ENCODE peak calls at places on chromosomes 12 and 14, in eight cellular contexts. E, U, J, B, L, K, C and I are unnamed samples.

GRCh38 chr14:69387311-69387710 is 10.8 kb downstream of the ERH start:
- DNase-seq in L (no peak), U (no peak), B (no peak), K (no peak), J (no peak), E (no peak), C (no peak), I (no peak)

GRCh38 chr14:25904446-25904845 is 693.4 kb downstream of the NOVA1 start:
- DNase-seq in L (no peak), B (no peak), E (no peak), U (no peak), C (no peak), K (no peak), J (no peak), I (no peak)

GRCh38 chr12:46521145-46521544 is 148.6 kb upstream of the SLC38A2 start:
- DNase-seq in C (no peak), K (no peak), B (no peak), U (no peak), J (no peak), L (no peak), E (no peak), I (no peak)

GRCh38 chr12:13209279-13210021 is 12.9 kb downstream of the EMP1 start:
- DNase-seq in U (no peak), K (no peak), L (no peak), B (no peak), J (no peak), C (no peak), E (no peak), I (no peak)

GRCh38 chr12:66438601-66439000 is 136.3 kb downstream of the HELB start:
- DNase-seq in L (peak), E (no peak), K (no peak), C (no peak), B (no peak), U (no peak), J (no peak), I (no peak)

GRCh38 chr12:62785941-62786559 is 148.9 kb downstream of the PPM1H start:
- DNase-seq in E (no peak), J (no peak), C (no peak), K (no peak), B (no peak), U (peak), L (peak), I (no peak)

GRCh38 chr12:49868449-49868848 is 25.5 kb upstream of the BCDIN3D start:
- DNase-seq in J (peak), E (no peak), L (no peak), K (no peak), C (no peak), B (no peak), U (no peak), I (no peak)

GRCh38 chr14:88785911-88786310 is 6.8 kb downstream of the EML5 start:
- DNase-seq in K (no peak), E (no peak), J (no peak), U (no peak), C (no peak), B (no peak), L (no peak), I (no peak)

GRCh38 chr14:63342381-63342780 is 23.6 kb upstream of the GPHB5 start:
- DNase-seq in U (no peak), K (no peak), B (no peak), J (no peak), E (no peak), L (peak), C (no peak), I (no peak)

GRCh38 chr12:19688489-19688888 is 249.2 kb downstream of the AEBP2 start:
- DNase-seq in B (no peak), U (no peak), J (no peak), L (no peak), C (no peak), K (no peak), E (no peak), I (no peak)

GRCh38 chr12:119547016-119547415 is 46.6 kb upstream of the TMEM233 start:
- DNase-seq in B (no peak), J (no peak), C (no peak), K (no peak), U (no peak), E (no peak), L (no peak), I (no peak)

GRCh38 chr12:48680861-48681260 is 1.2 kb downstream of the KANSL2 start:
- DNase-seq in L (no peak), K (no peak), C (no peak), E (no peak), U (no peak), J (no peak), B (no peak), I (no peak)

GRCh38 chr14:21317433-21317832 is 37.5 kb downstream of the RPGRIP1 start:
- DNase-seq in C (no peak), U (no peak), L (no peak), E (no peak), B (no peak), J (no peak), K (no peak), I (no peak)

GRCh38 chr12:108170164-108170563 is 41.1 kb downstream of the WSCD2 start:
- DNase-seq in K (no peak), J (no peak), L (no peak), C (no peak), B (no peak), E (no peak), U (no peak), I (no peak)

GRCh38 chr14:89767861-89768268 is 186.7 kb downstream of the EFCAB11 start:
- DNase-seq in C (peak), K (peak), U (no peak), E (peak), J (peak), B (no peak), L (peak), I (no peak)

GRCh38 chr12:111426341-111427185 is 20.8 kb downstream of the SH2B3 start:
- DNase-seq in J (no peak), C (no peak), L (no peak), U (no peak), B (no peak), K (no peak), E (no peak), I (no peak)

GRCh38 chr14:32711103-32711680 is 227.5 kb upstream of the NPAS3 start:
- DNase-seq in E (peak), C (no peak), B (no peak), L (peak), K (peak), U (peak), J (peak), I (no peak)

GRCh38 chr14:81143793-81144192 is 77.0 kb downstream of the GTF2A1 start:
- DNase-seq in B (no peak), L (no peak), U (no peak), J (no peak), C (no peak), K (no peak), E (no peak), I (no peak)

GRCh38 chr12:23504043-23504442 is 445.4 kb downstream of the SOX5 start:
- DNase-seq in J (no peak), K (no peak), C (no peak), B (no peak), L (no peak), U (no peak), E (no peak), I (no peak)
- TF ChIP-seq CTCF in J (no peak), K (no peak), C (no peak), B (no peak), L (no peak), U (no peak), E (no peak), I (no peak)

DNA sequence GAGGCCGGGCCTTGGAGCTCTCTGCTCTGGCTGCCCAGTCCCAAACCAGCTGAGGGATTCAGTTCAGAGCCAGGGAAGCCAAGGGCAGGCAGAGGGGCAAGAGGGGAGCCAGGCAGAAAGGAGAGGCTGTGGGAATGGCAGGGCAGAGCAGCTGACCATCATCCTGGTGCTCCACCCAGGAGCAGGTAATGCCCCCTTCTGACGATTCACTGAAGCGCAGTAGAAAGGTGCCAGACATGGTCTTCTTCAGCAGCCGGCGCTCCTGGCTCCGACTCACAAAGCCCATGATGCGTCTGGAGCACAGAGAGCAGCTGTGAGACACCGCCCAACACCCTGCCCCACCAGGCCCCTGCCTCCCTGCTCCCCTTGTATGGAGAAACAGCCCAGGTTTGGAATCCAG is 8.0 kb downstream of the IL23A start:
- DNase-seq in C (no peak), K (no peak), L (no peak), U (no peak), J (no peak), B (no peak), E (peak), I (no peak)
- TF ChIP-seq CTCF in C (no peak), K (no peak), L (no peak), U (no peak), J (no peak), B (no peak), E (peak), I (no peak)

DNA sequence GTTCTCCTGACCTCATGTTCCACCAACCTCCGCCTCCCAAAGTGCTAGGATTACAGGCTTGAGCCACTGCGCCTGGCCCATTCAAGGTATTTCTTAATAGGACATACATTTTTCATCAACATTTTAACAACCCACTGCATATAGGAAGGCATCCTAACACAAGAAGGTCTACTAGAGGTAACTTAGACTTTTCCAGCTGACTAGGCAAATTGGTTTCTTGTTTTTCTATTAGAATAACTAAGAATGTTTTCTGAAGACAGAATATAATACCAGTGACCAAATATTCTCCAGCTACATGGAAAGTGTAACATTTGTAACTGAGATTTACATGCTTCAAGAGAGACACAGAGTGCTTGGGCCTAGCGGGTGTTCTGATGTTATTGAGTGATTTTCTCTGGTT is 14.2 kb upstream of the PRB4 start:
- DNase-seq in L (no peak), B (no peak), K (no peak), C (no peak), E (no peak), J (no peak), U (no peak), I (no peak)
- TF ChIP-seq CTCF in L (no peak), B (no peak), K (no peak), C (no peak), E (no peak), J (no peak), U (no peak), I (no peak)

DNA sequence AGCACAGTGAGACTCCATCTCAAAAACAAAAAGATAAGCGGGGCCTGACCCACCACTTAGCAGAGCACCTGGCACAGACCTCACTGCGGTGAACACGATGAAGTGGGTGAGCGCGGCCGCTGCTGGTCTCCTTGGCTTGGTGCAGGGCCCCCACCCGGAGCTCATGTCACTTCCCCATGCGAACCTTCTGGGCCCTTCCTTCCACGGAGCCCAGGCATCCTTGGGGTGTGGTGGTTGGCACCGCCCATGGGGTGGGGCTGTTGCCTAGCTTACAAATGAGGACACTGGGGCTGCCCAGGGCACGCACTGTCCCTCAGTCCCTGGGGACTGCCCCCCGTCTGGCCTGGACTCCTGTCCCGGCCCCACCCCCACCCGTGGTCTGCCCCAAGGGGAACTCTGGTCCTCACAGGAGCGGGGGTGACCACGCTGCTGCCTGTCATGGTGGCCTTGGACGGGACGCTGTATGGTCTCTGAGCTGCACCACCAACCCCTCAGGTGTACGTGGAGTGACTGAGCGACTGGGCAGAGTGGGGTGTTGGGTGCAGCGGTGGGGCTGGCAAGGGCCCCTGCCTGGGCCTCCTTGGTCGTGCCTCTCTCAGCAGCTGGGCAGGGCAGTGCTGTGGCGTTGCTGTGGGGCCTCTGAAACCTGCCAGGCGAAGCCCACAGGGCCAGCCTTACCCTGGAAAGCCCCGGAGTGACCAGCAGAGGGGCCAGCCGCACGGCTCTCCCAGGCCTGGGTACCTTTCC is 15.3 kb downstream of the FBRSL1 start:
- DNase-seq in C (no peak), U (no peak), J (no peak), E (no peak), L (no peak), K (no peak), B (peak), I (no peak)
- TF ChIP-seq CTCF in C (no peak), U (no peak), J (no peak), E (no peak), L (no peak), K (no peak), B (no peak), I (no peak)

DNA sequence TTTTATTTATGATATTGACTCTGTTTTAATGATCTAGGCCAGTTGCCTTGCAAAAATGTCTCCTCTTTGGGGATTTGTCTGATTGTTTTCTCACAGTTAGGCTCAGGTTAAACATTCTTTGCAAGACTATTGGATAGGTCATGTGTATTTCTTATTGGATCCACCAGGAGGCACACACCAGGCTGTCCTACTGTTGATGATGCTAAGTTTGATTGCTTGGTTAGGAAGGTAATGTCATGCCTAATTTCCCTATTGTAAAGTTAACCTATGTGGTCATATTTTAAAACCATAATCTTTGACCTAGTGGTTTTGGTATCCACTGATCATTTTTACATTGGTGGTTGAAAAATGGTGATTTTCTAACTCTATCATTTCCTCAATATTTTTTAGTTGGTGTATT is 137.1 kb downstream of the BRMS1L start:
- DNase-seq in L (no peak), B (no peak), U (peak), J (no peak), C (no peak), E (no peak), K (no peak), I (no peak)
- TF ChIP-seq CTCF in L (no peak), B (peak), U (peak), J (no peak), C (no peak), E (peak), K (peak), I (peak)